ENCODE peak calls at places on chromosomes 12 and 14, in five cellular contexts. C is GM19239; K is activated T-cell treated with anti-CD3 and anti-CD28 coated beads, Interleukin-2, amount 50 U/mL, for 4 hours; N is NCI-H1694; Y is EL. Q is an unnamed sample.

GRCh38 chr12:109263439-109263838 is 45.6 kb downstream of the FOXN4 start:
- DNase-seq in Y (no peak), N (no peak), K (no peak), C (no peak), Q (no peak)

GRCh38 chr14:89394920-89395319 is 22.1 kb downstream of the FOXN3 start:
- DNase-seq in N (no peak), C (no peak), Y (no peak), K (no peak), Q (no peak)

GRCh38 chr12:118850244-118850825 is 131.0 kb upstream of the SRRM4 start:
- DNase-seq in C (peak; percentile 31), K (no peak), Y (no peak), N (no peak), Q (no peak)

GRCh38 chr14:93239869-93240677 is 33.0 kb downstream of the UBR7 start:
- DNase-seq in N (no peak), C (no peak), K (no peak), Y (peak; percentile 85), Q (peak; percentile 43)

GRCh38 chr12:132315507-132315906 is 13.9 kb downstream of the GALNT9 start:
- DNase-seq in Y (no peak), C (no peak), N (no peak), K (no peak), Q (no peak)

GRCh38 chr12:93080994-93081809 is 152.1 kb upstream of the EEA1 start:
- DNase-seq in K (no peak), C (no peak), N (no peak), Y (peak; percentile 67), Q (no peak)

GRCh38 chr12:25276199-25276937 is 25.6 kb upstream of the KRAS start:
- DNase-seq in K (peak; percentile 54), C (no peak), N (no peak), Y (peak; percentile 83), Q (peak; percentile 49)

GRCh38 chr12:108043750-108044149 is 85.3 kb upstream of the WSCD2 start:
- DNase-seq in N (no peak), Y (no peak), K (no peak), C (no peak), Q (no peak)

GRCh38 chr14:38951451-38951850 is 151.6 kb downstream of the SEC23A start:
- DNase-seq in C (no peak), K (no peak), N (no peak), Y (peak; percentile 63), Q (peak; percentile 26)

GRCh38 chr14:61598980-61599379 is 96.3 kb upstream of the HIF1A start:
- DNase-seq in N (no peak), C (no peak), Y (no peak), K (no peak), Q (no peak)

GRCh38 chr14:25988536-25988935 is 609.3 kb downstream of the NOVA1 start:
- DNase-seq in Y (no peak), K (no peak), N (no peak), C (no peak), Q (no peak)

GRCh38 chr12:80068173-80068572 is 31.2 kb upstream of the OTOGL start:
- DNase-seq in Y (no peak), N (no peak), C (no peak), K (no peak), Q (no peak)

GRCh38 chr12:66960704-66961690 is 282.1 kb upstream of the GRIP1 start:
- DNase-seq in K (no peak), Y (no peak), C (no peak), N (no peak), Q (no peak)

GRCh38 chr12:51591020-51591901 is at the start of gene SCN8A:
- DNase-seq in C (no peak), Y (peak; percentile 74), K (peak; percentile 35), N (peak; percentile 33), Q (peak; percentile 83)

GRCh38 chr14:22316473-22316872 is 272.6 kb downstream of the DAD1 start:
- DNase-seq in N (no peak), C (no peak), Y (no peak), K (no peak), Q (no peak)

GRCh38 chr14:105168979-105169507 is 467 bp upstream of the JAG2 start:
- DNase-seq in N (peak; percentile 77), Y (no peak), C (no peak), K (peak; percentile 35), Q (no peak)

GRCh38 chr14:69625299-69626131 is 14.1 kb downstream of the SUSD6 start:
- DNase-seq in N (no peak), C (no peak), K (peak; percentile 60), Y (peak; percentile 28), Q (no peak)

GRCh38 chr12:15716566-15716965 is 72.6 kb downstream of the EPS8 start:
- DNase-seq in C (no peak), Y (no peak), N (no peak), K (no peak), Q (no peak)

Q was measured in AG08396.